ENCODE peak calls at places on chromosomes 16 and 17, in four cellular contexts. One of them, this sample, is unnamed.
A peak's percentile ranks its signal among the peaks of the same experiment; 100 is the strongest.

GRCh38 chr16:67101301-67101675 is 8.5 kb upstream of the PHAF1 start:
- DNase-seq in HTR-8/SVneo: no peak
- DNase-seq in sigmoid colon: no peak
- DNase-seq in AG04450: no peak
- DNase-seq in this sample: peak; percentile 61

GRCh38 chr17:2090804-2091534 is 36.1 kb downstream of the HIC1 start:
- DNase-seq in HTR-8/SVneo: peak; percentile 94
- DNase-seq in sigmoid colon: peak; percentile 90
- DNase-seq in AG04450: peak; percentile 82
- DNase-seq in this sample: peak; percentile 84

GRCh38 chr17:69581061-69581955 is 166.8 kb downstream of the MAP2K6 start:
- DNase-seq in HTR-8/SVneo: no peak
- DNase-seq in sigmoid colon: no peak
- DNase-seq in AG04450: no peak
- DNase-seq in this sample: no peak

GRCh38 chr17:17205368-17206148 is 575 bp downstream of the PLD6 start:
- DNase-seq in sigmoid colon: peak; percentile 85
- DNase-seq in HTR-8/SVneo: peak; percentile 80
- DNase-seq in AG04450: no peak
- DNase-seq in this sample: no peak

GRCh38 chr17:45948881-45949624 is 50.0 kb upstream of the STH start:
- DNase-seq in sigmoid colon: peak; percentile 86
- DNase-seq in AG04450: peak; percentile 4
- DNase-seq in HTR-8/SVneo: peak; percentile 86
- DNase-seq in this sample: peak; percentile 46

GRCh38 chr17:77472837-77473214 is 332.1 kb downstream of the SEC14L1 start:
- DNase-seq in sigmoid colon: no peak
- DNase-seq in AG04450: no peak
- DNase-seq in HTR-8/SVneo: no peak
- DNase-seq in this sample: no peak

GRCh38 chr17:39950871-39951348 is 11.9 kb upstream of the GSDMA start:
- DNase-seq in AG04450: no peak
- DNase-seq in sigmoid colon: no peak
- DNase-seq in HTR-8/SVneo: no peak
- DNase-seq in this sample: no peak

GRCh38 chr16:73082608-73083007 is 34.7 kb upstream of the ZFHX3 start:
- DNase-seq in sigmoid colon: peak; percentile 77
- DNase-seq in HTR-8/SVneo: peak; percentile 80
- DNase-seq in AG04450: peak; percentile 81
- DNase-seq in this sample: peak; percentile 97

GRCh38 chr17:79620207-79621038 is 9.6 kb upstream of the RBFOX3 start:
- DNase-seq in AG04450: no peak
- DNase-seq in sigmoid colon: peak; percentile 37
- DNase-seq in HTR-8/SVneo: no peak
- DNase-seq in this sample: no peak

GRCh38 chr16:58187657-58188430 is 10.1 kb downstream of the CSNK2A2 start:
- DNase-seq in AG04450: no peak
- DNase-seq in HTR-8/SVneo: no peak
- DNase-seq in sigmoid colon: no peak
- DNase-seq in this sample: no peak

GRCh38 chr17:15926039-15926740 is 18.7 kb upstream of the ADORA2B start:
- DNase-seq in HTR-8/SVneo: no peak
- DNase-seq in AG04450: no peak
- DNase-seq in sigmoid colon: peak; percentile 94
- DNase-seq in this sample: no peak

GRCh38 chr16:12348733-12349704 is 372.5 kb downstream of the SNX29 start:
- DNase-seq in HTR-8/SVneo: no peak
- DNase-seq in sigmoid colon: no peak
- DNase-seq in AG04450: no peak
- DNase-seq in this sample: no peak

GRCh38 chr17:7445011-7445927 is at the start of gene CHRNB1:
- DNase-seq in sigmoid colon: peak; percentile 77
- DNase-seq in HTR-8/SVneo: peak; percentile 88
- DNase-seq in AG04450: no peak
- DNase-seq in this sample: peak; percentile 35

This sample was measured in foreskin melanocyte.